ENCODE peak calls at places on chromosomes 6 and 20, in eight cellular contexts. D, U, L, A, N, W, M and Q are unnamed samples.

GRCh38 chr6:26031151-26031594 is 56.1 kb upstream of the HFE start:
- DNase-seq in N (no peak), L (no peak), M (no peak), A (no peak), W (no peak), U (no peak), D (no peak), Q (no peak)

GRCh38 chr6:159934181-159934580 is 34.7 kb upstream of the IGF2R start:
- DNase-seq in W (peak; percentile 48), M (no peak), L (no peak), U (no peak), D (no peak), A (no peak), N (no peak), Q (no peak)

GRCh38 chr6:40474937-40475336 is 112.2 kb downstream of the LRFN2 start:
- DNase-seq in M (no peak), U (no peak), N (no peak), L (no peak), D (no peak), W (no peak), A (no peak), Q (no peak)

GRCh38 chr6:111739257-111739696 is 133.6 kb upstream of the TRAF3IP2 start:
- DNase-seq in M (no peak), A (peak; percentile 21), D (no peak), W (no peak), U (no peak), N (no peak), L (no peak), Q (no peak)

GRCh38 chr6:21438237-21438985 is 155.1 kb upstream of the SOX4 start:
- DNase-seq in M (no peak), W (no peak), A (no peak), N (no peak), L (no peak), D (no peak), U (no peak), Q (no peak)

GRCh38 chr6:110528051-110528929 is 51.9 kb upstream of the SLC22A16 start:
- DNase-seq in N (peak; percentile 56), A (no peak), L (peak; percentile 89), W (peak; percentile 61), D (peak; percentile 88), M (peak; percentile 82), U (no peak), Q (no peak)

GRCh38 chr6:131213501-131213990 is 78.3 kb downstream of the AKAP7 start:
- DNase-seq in N (no peak), L (peak; percentile 85), W (peak; percentile 1), D (no peak), M (peak; percentile 77), A (no peak), U (no peak), Q (no peak)

GRCh38 chr6:53436904-53437303 is 88.2 kb upstream of the ELOVL5 start:
- DNase-seq in M (peak; percentile 35), W (peak; percentile 7), L (peak; percentile 50), U (no peak), A (no peak), N (no peak), D (no peak), Q (no peak)

GRCh38 chr6:133805876-133806275 is 83.0 kb upstream of the TCF21 start:
- DNase-seq in W (no peak), A (no peak), L (no peak), D (no peak), U (no peak), N (no peak), M (no peak), Q (no peak)

GRCh38 chr20:14757728-14758127 is 420.3 kb upstream of the FLRT3 start:
- DNase-seq in A (no peak), L (no peak), D (no peak), N (no peak), M (no peak), W (no peak), U (no peak), Q (no peak)

GRCh38 chr20:22663528-22664025 is 79.2 kb upstream of the FOXA2 start:
- DNase-seq in D (no peak), L (no peak), M (no peak), U (no peak), A (no peak), N (no peak), W (no peak), Q (no peak)

GRCh38 chr6:74113901-74114300 is 417.9 kb downstream of the CD109 start:
- DNase-seq in M (no peak), A (no peak), N (no peak), L (no peak), U (no peak), D (no peak), W (no peak), Q (no peak)

GRCh38 chr20:56590888-56591287 is 38.2 kb upstream of the TFAP2C start:
- DNase-seq in M (no peak), W (no peak), U (no peak), A (no peak), N (no peak), L (no peak), D (no peak), Q (no peak)

GRCh38 chr20:25496968-25497401 is 88.3 kb downstream of the NINL start:
- DNase-seq in L (no peak), U (peak; percentile 62), W (no peak), D (peak; percentile 95), N (no peak), A (no peak), M (no peak), Q (no peak)

GRCh38 chr6:7201444-7201731 is 93.6 kb downstream of the RREB1 start:
- DNase-seq in D (no peak), L (no peak), A (no peak), N (no peak), M (no peak), U (no peak), W (no peak), Q (no peak)

GRCh38 chr6:166738778-166739654 is 112.0 kb upstream of the RPS6KA2 start:
- DNase-seq in N (no peak), D (no peak), U (no peak), W (no peak), L (no peak), M (no peak), A (no peak), Q (no peak)

GRCh38 chr20:1215386-1216170 is 10.3 kb upstream of the RAD21L1 start:
- DNase-seq in L (no peak), A (no peak), D (no peak), N (no peak), M (no peak), U (no peak), W (no peak), Q (no peak)

GRCh38 chr6:112156694-112157093 is 69.3 kb downstream of the FAM229B start:
- DNase-seq in L (peak; percentile 17), A (no peak), M (no peak), U (no peak), D (no peak), N (no peak), W (no peak), Q (no peak)

GRCh38 chr20:50806126-50806768 is 11.4 kb downstream of the BCAS4 start:
- DNase-seq in D (no peak), A (no peak), N (no peak), M (no peak), U (no peak), W (no peak), L (no peak), Q (no peak)

GRCh38 chr6:42301986-42302385 is 84.3 kb upstream of the MRPS10 start:
- DNase-seq in A (no peak), M (no peak), D (no peak), U (no peak), L (no peak), N (no peak), W (no peak), Q (no peak)

GRCh38 chr6:167881327-167881726 is 54.6 kb downstream of the AFDN start:
- DNase-seq in A (no peak), W (no peak), M (no peak), D (no peak), L (no peak), U (no peak), N (no peak), Q (no peak)

GRCh38 chr6:30071081-30071818 is 4.3 kb downstream of the PPP1R11 start:
- DNase-seq in D (no peak), A (no peak), N (no peak), L (peak; percentile 52), U (no peak), M (peak; percentile 48), W (peak; percentile 25), Q (no peak)
- TF ChIP-seq CTCF in D (no peak), A (no peak), N (no peak), L (peak; percentile 6), U (no peak), M (no peak), W (peak; percentile 37), Q (peak; percentile 41)

GRCh38 chr6:129164032-129164431 is 281.1 kb downstream of the LAMA2 start:
- DNase-seq in W (no peak), A (no peak), U (no peak), M (no peak), N (no peak), L (no peak), D (no peak), Q (no peak)
- TF ChIP-seq CTCF in W (no peak), A (no peak), U (no peak), M (no peak), N (no peak), L (no peak), D (no peak), Q (no peak)

GRCh38 chr6:122180132-122180531 is 219.3 kb upstream of the HSF2 start:
- DNase-seq in M (no peak), W (no peak), A (no peak), U (no peak), D (no peak), L (no peak), N (no peak), Q (no peak)
- TF ChIP-seq CTCF in M (no peak), W (peak; percentile 49), A (no peak), U (no peak), D (no peak), L (no peak), N (no peak), Q (peak; percentile 58)

GRCh38 chr6:132400641-132401119 is 595 bp downstream of the MOXD1 start:
- DNase-seq in M (no peak), N (no peak), W (no peak), D (no peak), L (no peak), U (no peak), A (peak; percentile 17), Q (no peak)
- TF ChIP-seq CTCF in M (no peak), N (no peak), W (no peak), D (no peak), L (no peak), U (no peak), A (no peak), Q (no peak)

DNA sequence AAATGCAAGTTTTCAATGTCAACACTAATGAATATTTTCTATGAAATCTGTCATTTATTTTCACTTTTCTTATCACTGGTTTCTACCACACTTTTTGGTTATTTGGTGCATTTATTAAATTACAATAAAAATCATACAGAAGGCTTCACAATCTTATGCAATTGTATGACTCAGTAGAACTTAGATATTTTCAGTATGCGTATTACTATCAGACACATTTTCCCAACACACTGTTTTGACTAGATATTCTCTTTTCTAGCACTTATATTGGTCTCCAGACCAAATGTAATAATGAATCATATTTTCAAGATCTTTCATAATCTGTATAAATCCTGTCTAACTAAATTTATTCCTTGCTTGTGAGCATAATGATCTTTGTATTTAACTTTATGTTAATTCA is 74.1 kb downstream of the FAM83B start:
- DNase-seq in W (no peak), A (no peak), D (no peak), U (no peak), N (no peak), M (peak; percentile 12), L (peak; percentile 29), Q (no peak)
- TF ChIP-seq CTCF in W (no peak), A (no peak), D (no peak), U (no peak), N (no peak), M (no peak), L (no peak), Q (no peak)